ENCODE peak calls at places on chromosomes 2 and 18, in nine cellular contexts. One of them, this sample, is unnamed.

GRCh38 chr2:239164281-239164871 is 236.4 kb downstream of the HDAC4 start:
- DNase-seq in spleen: peak
- DNase-seq in right lobe of liver: peak
- DNase-seq in CD8-positive, alpha-beta T cell: peak
- DNase-seq in heart left ventricle: peak
- DNase-seq in left ventricle myocardium inferior: peak
- DNase-seq in lower lobe of right lung: peak
- DNase-seq in fibroblast of lung: no peak
- DNase-seq in transverse colon: no peak
- DNase-seq in this sample: no peak

GRCh38 chr2:215782271-215782670 is 231.1 kb downstream of the MREG start:
- DNase-seq in CD8-positive, alpha-beta T cell: no peak
- DNase-seq in transverse colon: no peak
- DNase-seq in spleen: no peak
- DNase-seq in fibroblast of lung: no peak
- DNase-seq in lower lobe of right lung: no peak
- DNase-seq in left ventricle myocardium inferior: no peak
- DNase-seq in heart left ventricle: no peak
- DNase-seq in right lobe of liver: no peak
- DNase-seq in this sample: no peak

GRCh38 chr18:25360301-25360899 is 8.4 kb upstream of the ZNF521 start:
- DNase-seq in left ventricle myocardium inferior: no peak
- DNase-seq in CD8-positive, alpha-beta T cell: no peak
- DNase-seq in spleen: no peak
- DNase-seq in heart left ventricle: no peak
- DNase-seq in transverse colon: no peak
- DNase-seq in lower lobe of right lung: no peak
- DNase-seq in right lobe of liver: no peak
- DNase-seq in fibroblast of lung: peak
- DNase-seq in this sample: no peak

GRCh38 chr2:170818294-170819104 is 1.8 kb downstream of the GAD1 start:
- DNase-seq in CD8-positive, alpha-beta T cell: no peak
- DNase-seq in fibroblast of lung: no peak
- DNase-seq in transverse colon: no peak
- DNase-seq in spleen: peak
- DNase-seq in left ventricle myocardium inferior: no peak
- DNase-seq in lower lobe of right lung: no peak
- DNase-seq in right lobe of liver: no peak
- DNase-seq in heart left ventricle: no peak
- DNase-seq in this sample: no peak

GRCh38 chr2:217218269-217219140 is 358.6 kb upstream of the TNP1 start:
- DNase-seq in spleen: no peak
- DNase-seq in transverse colon: no peak
- DNase-seq in fibroblast of lung: peak
- DNase-seq in lower lobe of right lung: no peak
- DNase-seq in left ventricle myocardium inferior: no peak
- DNase-seq in right lobe of liver: no peak
- DNase-seq in heart left ventricle: peak
- DNase-seq in CD8-positive, alpha-beta T cell: no peak
- DNase-seq in this sample: no peak

GRCh38 chr2:241809383-241810303 is 650 bp downstream of the NEU4 start:
- DNase-seq in CD8-positive, alpha-beta T cell: no peak
- DNase-seq in lower lobe of right lung: no peak
- DNase-seq in fibroblast of lung: no peak
- DNase-seq in spleen: peak
- DNase-seq in left ventricle myocardium inferior: no peak
- DNase-seq in transverse colon: peak
- DNase-seq in right lobe of liver: peak
- DNase-seq in heart left ventricle: peak
- DNase-seq in this sample: no peak

GRCh38 chr2:46434851-46435273 is 44.5 kb upstream of the TMEM247 start:
- DNase-seq in heart left ventricle: no peak
- DNase-seq in spleen: no peak
- DNase-seq in right lobe of liver: no peak
- DNase-seq in CD8-positive, alpha-beta T cell: no peak
- DNase-seq in transverse colon: no peak
- DNase-seq in left ventricle myocardium inferior: no peak
- DNase-seq in lower lobe of right lung: no peak
- DNase-seq in fibroblast of lung: peak
- DNase-seq in this sample: peak

GRCh38 chr2:83782122-83782521 is 677.0 kb downstream of the SUCLG1 start:
- DNase-seq in left ventricle myocardium inferior: no peak
- DNase-seq in lower lobe of right lung: no peak
- DNase-seq in spleen: no peak
- DNase-seq in fibroblast of lung: no peak
- DNase-seq in heart left ventricle: no peak
- DNase-seq in right lobe of liver: no peak
- DNase-seq in transverse colon: no peak
- DNase-seq in CD8-positive, alpha-beta T cell: no peak
- DNase-seq in this sample: no peak

DNA sequence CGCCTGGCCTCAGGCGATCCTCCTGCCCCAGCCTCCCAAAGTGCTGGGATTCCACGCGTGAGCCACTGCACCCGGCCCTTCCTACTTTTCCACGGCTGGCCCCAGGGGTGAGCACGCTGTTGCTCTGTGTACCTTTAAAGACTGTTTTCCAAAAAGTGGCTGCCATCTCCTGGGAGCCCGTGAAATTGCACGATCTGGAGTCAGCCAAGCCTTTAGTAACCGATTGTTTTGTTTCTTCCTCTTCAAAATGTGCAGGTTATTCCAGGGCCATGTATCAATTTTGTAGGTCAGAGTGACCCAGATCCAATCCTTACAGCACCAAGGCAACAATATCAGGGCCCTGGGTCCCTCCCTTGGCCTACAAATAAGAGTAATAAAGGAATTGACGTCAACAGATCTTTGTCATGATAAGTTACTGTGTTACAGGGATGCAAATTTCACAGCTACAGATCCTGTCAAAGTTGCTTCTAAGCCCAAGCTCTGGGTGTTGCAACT is 135.6 kb upstream of the ZNF236 start:
- DNase-seq in CD8-positive, alpha-beta T cell: no peak
- DNase-seq in fibroblast of lung: peak
- DNase-seq in lower lobe of right lung: peak
- DNase-seq in right lobe of liver: peak
- DNase-seq in transverse colon: peak
- DNase-seq in spleen: no peak
- DNase-seq in left ventricle myocardium inferior: peak
- DNase-seq in heart left ventricle: peak
- DNase-seq in this sample: peak
- TF ChIP-seq CTCF in CD8-positive, alpha-beta T cell: no peak
- TF ChIP-seq CTCF in fibroblast of lung: peak
- TF ChIP-seq CTCF in lower lobe of right lung: peak
- TF ChIP-seq CTCF in right lobe of liver: peak
- TF ChIP-seq CTCF in transverse colon: peak
- TF ChIP-seq CTCF in spleen: peak
- TF ChIP-seq CTCF in left ventricle myocardium inferior: peak
- TF ChIP-seq CTCF in heart left ventricle: peak
- TF ChIP-seq CTCF in this sample: peak

GRCh38 chr2:150530168-150530567 is 42.7 kb upstream of the RND3 start:
- DNase-seq in lower lobe of right lung: no peak
- DNase-seq in heart left ventricle: no peak
- DNase-seq in left ventricle myocardium inferior: no peak
- DNase-seq in CD8-positive, alpha-beta T cell: no peak
- DNase-seq in spleen: no peak
- DNase-seq in fibroblast of lung: no peak
- DNase-seq in transverse colon: no peak
- DNase-seq in right lobe of liver: no peak
- DNase-seq in this sample: no peak

GRCh38 chr2:150528861-150529801 is 41.7 kb upstream of the RND3 start:
- DNase-seq in left ventricle myocardium inferior: no peak
- DNase-seq in right lobe of liver: no peak
- DNase-seq in lower lobe of right lung: no peak
- DNase-seq in heart left ventricle: no peak
- DNase-seq in fibroblast of lung: peak
- DNase-seq in CD8-positive, alpha-beta T cell: no peak
- DNase-seq in transverse colon: no peak
- DNase-seq in spleen: no peak
- DNase-seq in this sample: no peak

GRCh38 chr2:150526006-150526405 is 38.5 kb upstream of the RND3 start:
- DNase-seq in CD8-positive, alpha-beta T cell: no peak
- DNase-seq in transverse colon: no peak
- DNase-seq in heart left ventricle: no peak
- DNase-seq in right lobe of liver: no peak
- DNase-seq in spleen: no peak
- DNase-seq in lower lobe of right lung: no peak
- DNase-seq in fibroblast of lung: no peak
- DNase-seq in left ventricle myocardium inferior: no peak
- DNase-seq in this sample: no peak

GRCh38 chr2:150522269-150522668 is 34.8 kb upstream of the RND3 start:
- DNase-seq in lower lobe of right lung: no peak
- DNase-seq in left ventricle myocardium inferior: no peak
- DNase-seq in spleen: no peak
- DNase-seq in right lobe of liver: no peak
- DNase-seq in heart left ventricle: no peak
- DNase-seq in fibroblast of lung: no peak
- DNase-seq in CD8-positive, alpha-beta T cell: no peak
- DNase-seq in transverse colon: no peak
- DNase-seq in this sample: no peak

GRCh38 chr2:150526827-150527226 is 39.4 kb upstream of the RND3 start:
- DNase-seq in right lobe of liver: no peak
- DNase-seq in transverse colon: no peak
- DNase-seq in CD8-positive, alpha-beta T cell: no peak
- DNase-seq in lower lobe of right lung: no peak
- DNase-seq in spleen: no peak
- DNase-seq in fibroblast of lung: peak
- DNase-seq in heart left ventricle: no peak
- DNase-seq in left ventricle myocardium inferior: no peak
- DNase-seq in this sample: no peak
- H3K27ac ChIP-seq in right lobe of liver: no peak
- H3K27ac ChIP-seq in transverse colon: no peak
- H3K27ac ChIP-seq in CD8-positive, alpha-beta T cell: no peak
- H3K27ac ChIP-seq in lower lobe of right lung: no peak
- H3K27ac ChIP-seq in spleen: no peak
- H3K27ac ChIP-seq in fibroblast of lung: peak
- H3K27ac ChIP-seq in heart left ventricle: no peak
- H3K27ac ChIP-seq in left ventricle myocardium inferior: no peak
- H3K27ac ChIP-seq in this sample: no peak

GRCh38 chr18:79483971-79484491 is 88.3 kb downstream of the NFATC1 start:
- DNase-seq in CD8-positive, alpha-beta T cell: no peak
- DNase-seq in left ventricle myocardium inferior: peak
- DNase-seq in spleen: peak
- DNase-seq in heart left ventricle: no peak
- DNase-seq in fibroblast of lung: no peak
- DNase-seq in transverse colon: no peak
- DNase-seq in lower lobe of right lung: no peak
- DNase-seq in right lobe of liver: no peak
- DNase-seq in this sample: no peak

GRCh38 chr18:79487198-79488165 is 91.8 kb downstream of the NFATC1 start:
- DNase-seq in transverse colon: no peak
- DNase-seq in left ventricle myocardium inferior: peak
- DNase-seq in spleen: peak
- DNase-seq in heart left ventricle: peak
- DNase-seq in right lobe of liver: no peak
- DNase-seq in lower lobe of right lung: peak
- DNase-seq in fibroblast of lung: no peak
- DNase-seq in CD8-positive, alpha-beta T cell: no peak
- DNase-seq in this sample: no peak

GRCh38 chr18:79486356-79487197 is 90.8 kb downstream of the NFATC1 start:
- DNase-seq in left ventricle myocardium inferior: peak
- DNase-seq in fibroblast of lung: no peak
- DNase-seq in spleen: peak
- DNase-seq in heart left ventricle: peak
- DNase-seq in right lobe of liver: no peak
- DNase-seq in CD8-positive, alpha-beta T cell: no peak
- DNase-seq in transverse colon: no peak
- DNase-seq in lower lobe of right lung: peak
- DNase-seq in this sample: no peak

GRCh38 chr18:79485788-79486355 is 90.1 kb downstream of the NFATC1 start:
- DNase-seq in spleen: peak
- DNase-seq in lower lobe of right lung: no peak
- DNase-seq in right lobe of liver: no peak
- DNase-seq in CD8-positive, alpha-beta T cell: no peak
- DNase-seq in fibroblast of lung: peak
- DNase-seq in left ventricle myocardium inferior: peak
- DNase-seq in transverse colon: no peak
- DNase-seq in heart left ventricle: peak
- DNase-seq in this sample: peak

DNA sequence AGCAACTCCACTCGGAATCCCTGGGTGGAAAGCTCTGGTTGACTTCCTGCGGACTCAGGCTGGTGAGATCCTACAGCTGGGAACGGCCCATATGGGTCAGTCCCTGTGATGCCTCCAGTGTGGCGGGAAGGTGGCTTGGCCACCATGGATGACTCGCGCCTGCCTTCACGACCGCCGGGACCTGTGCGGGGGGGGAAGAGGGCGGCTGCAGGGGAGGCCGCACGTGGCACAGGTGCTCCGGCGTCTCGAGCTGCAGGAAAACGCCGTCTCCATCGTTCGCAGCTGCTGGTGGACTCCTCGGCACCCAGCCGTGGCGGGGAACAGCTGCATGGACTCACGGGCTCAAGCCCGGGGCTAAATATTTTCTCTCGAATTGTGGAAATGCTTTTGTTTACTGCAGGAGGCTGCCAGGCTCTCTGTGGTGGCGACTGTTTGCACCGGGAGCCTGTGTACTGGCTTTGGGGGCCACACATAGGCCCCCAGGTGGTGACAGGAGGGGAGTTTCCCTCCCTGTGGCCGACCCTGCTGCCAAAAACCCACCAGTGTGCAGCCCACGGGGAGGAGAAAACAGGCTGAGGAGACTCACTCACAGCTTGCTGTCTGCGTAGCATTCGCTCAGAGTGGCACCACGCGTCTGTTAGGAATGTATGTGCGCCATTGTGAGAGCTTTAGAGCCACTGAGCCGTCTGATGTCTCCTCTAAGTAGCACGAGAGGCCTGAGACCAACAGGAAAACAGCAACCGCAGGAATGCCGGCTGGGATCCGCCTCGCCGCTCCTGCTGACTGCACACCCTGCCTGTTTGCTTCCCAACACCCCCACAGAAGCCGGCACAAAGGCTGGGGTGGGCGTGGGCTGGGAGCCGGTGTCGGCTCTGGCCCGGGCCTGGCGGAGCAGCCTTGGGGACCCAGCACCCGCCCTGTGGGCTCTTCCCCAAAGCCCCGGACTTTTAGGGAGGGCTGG is 89.2 kb downstream of the NFATC1 start:
- DNase-seq in heart left ventricle: peak
- DNase-seq in transverse colon: peak
- DNase-seq in CD8-positive, alpha-beta T cell: no peak
- DNase-seq in fibroblast of lung: peak
- DNase-seq in lower lobe of right lung: peak
- DNase-seq in spleen: peak
- DNase-seq in left ventricle myocardium inferior: peak
- DNase-seq in right lobe of liver: no peak
- DNase-seq in this sample: peak
- H3K4me3 ChIP-seq in heart left ventricle: no peak
- H3K4me3 ChIP-seq in transverse colon: no peak
- H3K4me3 ChIP-seq in CD8-positive, alpha-beta T cell: no peak
- H3K4me3 ChIP-seq in fibroblast of lung: peak
- H3K4me3 ChIP-seq in lower lobe of right lung: no peak
- H3K4me3 ChIP-seq in spleen: no peak
- H3K4me3 ChIP-seq in left ventricle myocardium inferior: peak
- H3K4me3 ChIP-seq in right lobe of liver: no peak
- H3K4me3 ChIP-seq in this sample: no peak

GRCh38 chr2:59998324-59998723 is 555.1 kb downstream of the BCL11A start:
- DNase-seq in left ventricle myocardium inferior: no peak
- DNase-seq in fibroblast of lung: no peak
- DNase-seq in transverse colon: no peak
- DNase-seq in right lobe of liver: no peak
- DNase-seq in spleen: no peak
- DNase-seq in CD8-positive, alpha-beta T cell: no peak
- DNase-seq in heart left ventricle: no peak
- DNase-seq in lower lobe of right lung: no peak
- DNase-seq in this sample: no peak

GRCh38 chr2:59997371-59997770 is 556.1 kb downstream of the BCL11A start:
- DNase-seq in right lobe of liver: no peak
- DNase-seq in spleen: no peak
- DNase-seq in transverse colon: no peak
- DNase-seq in left ventricle myocardium inferior: no peak
- DNase-seq in fibroblast of lung: no peak
- DNase-seq in CD8-positive, alpha-beta T cell: no peak
- DNase-seq in heart left ventricle: no peak
- DNase-seq in lower lobe of right lung: no peak
- DNase-seq in this sample: no peak

GRCh38 chr2:60003076-60003475 is 550.4 kb downstream of the BCL11A start:
- DNase-seq in spleen: no peak
- DNase-seq in heart left ventricle: no peak
- DNase-seq in fibroblast of lung: no peak
- DNase-seq in right lobe of liver: no peak
- DNase-seq in transverse colon: no peak
- DNase-seq in left ventricle myocardium inferior: no peak
- DNase-seq in lower lobe of right lung: no peak
- DNase-seq in CD8-positive, alpha-beta T cell: no peak
- DNase-seq in this sample: no peak

GRCh38 chr2:60000681-60001080 is 552.8 kb downstream of the BCL11A start:
- DNase-seq in CD8-positive, alpha-beta T cell: no peak
- DNase-seq in lower lobe of right lung: no peak
- DNase-seq in spleen: no peak
- DNase-seq in right lobe of liver: no peak
- DNase-seq in heart left ventricle: no peak
- DNase-seq in transverse colon: no peak
- DNase-seq in left ventricle myocardium inferior: no peak
- DNase-seq in fibroblast of lung: no peak
- DNase-seq in this sample: no peak

GRCh38 chr2:60002158-60002867 is 551.1 kb downstream of the BCL11A start:
- DNase-seq in fibroblast of lung: no peak
- DNase-seq in heart left ventricle: no peak
- DNase-seq in lower lobe of right lung: no peak
- DNase-seq in spleen: no peak
- DNase-seq in CD8-positive, alpha-beta T cell: no peak
- DNase-seq in left ventricle myocardium inferior: no peak
- DNase-seq in right lobe of liver: no peak
- DNase-seq in transverse colon: no peak
- DNase-seq in this sample: no peak
- TF ChIP-seq CTCF in fibroblast of lung: no peak
- TF ChIP-seq CTCF in heart left ventricle: no peak
- TF ChIP-seq CTCF in lower lobe of right lung: no peak
- TF ChIP-seq CTCF in spleen: no peak
- TF ChIP-seq CTCF in CD8-positive, alpha-beta T cell: no peak
- TF ChIP-seq CTCF in left ventricle myocardium inferior: no peak
- TF ChIP-seq CTCF in right lobe of liver: no peak
- TF ChIP-seq CTCF in transverse colon: no peak
- TF ChIP-seq CTCF in this sample: no peak

This sample was measured in AG04450.